ENCODE peak calls at places on chromosome 6, in eight cellular contexts. One of them, this sample, is unnamed.

GRCh38 chr6:105601541-105602174 is 198.8 kb upstream of the PREP start:
- DNase-seq in HL-60: no peak
- DNase-seq in lung: peak
- DNase-seq in WTC11: no peak
- DNase-seq in adrenal gland: peak
- DNase-seq in pancreas: no peak
- DNase-seq in progenitor cell of endocrine pancreas: no peak
- DNase-seq in foreskin keratinocyte: peak
- DNase-seq in this sample: no peak

GRCh38 chr6:41430875-41431274 is 95.5 kb downstream of the NCR2 start:
- DNase-seq in adrenal gland: peak
- DNase-seq in HL-60: no peak
- DNase-seq in foreskin keratinocyte: peak
- DNase-seq in progenitor cell of endocrine pancreas: no peak
- DNase-seq in WTC11: no peak
- DNase-seq in lung: no peak
- DNase-seq in pancreas: no peak
- DNase-seq in this sample: no peak

GRCh38 chr6:69489970-69490369 is 306.8 kb downstream of the LMBRD1 start:
- DNase-seq in adrenal gland: no peak
- DNase-seq in foreskin keratinocyte: no peak
- DNase-seq in WTC11: no peak
- DNase-seq in HL-60: no peak
- DNase-seq in lung: no peak
- DNase-seq in pancreas: no peak
- DNase-seq in progenitor cell of endocrine pancreas: no peak
- DNase-seq in this sample: no peak

GRCh38 chr6:7697820-7698623 is 27.9 kb upstream of the BMP6 start:
- DNase-seq in adrenal gland: peak
- DNase-seq in foreskin keratinocyte: peak
- DNase-seq in pancreas: no peak
- DNase-seq in progenitor cell of endocrine pancreas: no peak
- DNase-seq in HL-60: peak
- DNase-seq in lung: peak
- DNase-seq in WTC11: no peak
- DNase-seq in this sample: no peak

GRCh38 chr6:11368760-11369159 is 136.3 kb upstream of the NEDD9 start:
- DNase-seq in WTC11: no peak
- DNase-seq in pancreas: no peak
- DNase-seq in progenitor cell of endocrine pancreas: no peak
- DNase-seq in lung: no peak
- DNase-seq in adrenal gland: no peak
- DNase-seq in foreskin keratinocyte: peak
- DNase-seq in HL-60: no peak
- DNase-seq in this sample: no peak

GRCh38 chr6:44151348-44152108 is 7.1 kb upstream of the CAPN11 start:
- DNase-seq in adrenal gland: peak
- DNase-seq in WTC11: peak
- DNase-seq in foreskin keratinocyte: peak
- DNase-seq in pancreas: peak
- DNase-seq in HL-60: peak
- DNase-seq in progenitor cell of endocrine pancreas: peak
- DNase-seq in lung: peak
- DNase-seq in this sample: peak

GRCh38 chr6:4291453-4292403 is 156.4 kb upstream of the ECI2 start:
- DNase-seq in pancreas: no peak
- DNase-seq in HL-60: no peak
- DNase-seq in foreskin keratinocyte: peak
- DNase-seq in WTC11: no peak
- DNase-seq in lung: no peak
- DNase-seq in progenitor cell of endocrine pancreas: no peak
- DNase-seq in adrenal gland: no peak
- DNase-seq in this sample: no peak

GRCh38 chr6:161748535-161749386 is 474.9 kb upstream of the AGPAT4 start:
- DNase-seq in WTC11: peak
- DNase-seq in HL-60: peak
- DNase-seq in pancreas: peak
- DNase-seq in adrenal gland: peak
- DNase-seq in foreskin keratinocyte: no peak
- DNase-seq in lung: no peak
- DNase-seq in progenitor cell of endocrine pancreas: peak
- DNase-seq in this sample: peak

GRCh38 chr6:70838907-70839285 is 118.0 kb downstream of the B3GAT2 start:
- DNase-seq in adrenal gland: no peak
- DNase-seq in progenitor cell of endocrine pancreas: no peak
- DNase-seq in HL-60: no peak
- DNase-seq in WTC11: no peak
- DNase-seq in pancreas: no peak
- DNase-seq in foreskin keratinocyte: no peak
- DNase-seq in lung: no peak
- DNase-seq in this sample: no peak

GRCh38 chr6:42387336-42387735 is 64.4 kb downstream of the TRERF1 start:
- DNase-seq in WTC11: no peak
- DNase-seq in HL-60: peak
- DNase-seq in adrenal gland: no peak
- DNase-seq in progenitor cell of endocrine pancreas: no peak
- DNase-seq in pancreas: no peak
- DNase-seq in foreskin keratinocyte: no peak
- DNase-seq in lung: no peak
- DNase-seq in this sample: no peak

GRCh38 chr6:131831392-131831791 is 23.6 kb downstream of the ENPP1 start:
- DNase-seq in pancreas: no peak
- DNase-seq in adrenal gland: no peak
- DNase-seq in foreskin keratinocyte: peak
- DNase-seq in WTC11: no peak
- DNase-seq in lung: no peak
- DNase-seq in HL-60: no peak
- DNase-seq in progenitor cell of endocrine pancreas: no peak
- DNase-seq in this sample: no peak

GRCh38 chr6:137387365-137387764 is 106.8 kb downstream of the OLIG3 start:
- DNase-seq in lung: no peak
- DNase-seq in WTC11: peak
- DNase-seq in adrenal gland: no peak
- DNase-seq in pancreas: no peak
- DNase-seq in foreskin keratinocyte: no peak
- DNase-seq in progenitor cell of endocrine pancreas: no peak
- DNase-seq in HL-60: no peak
- DNase-seq in this sample: no peak

GRCh38 chr6:43317968-43318367 is 9.3 kb upstream of the CRIP3 start:
- DNase-seq in pancreas: no peak
- DNase-seq in HL-60: no peak
- DNase-seq in foreskin keratinocyte: no peak
- DNase-seq in adrenal gland: no peak
- DNase-seq in WTC11: no peak
- DNase-seq in lung: no peak
- DNase-seq in progenitor cell of endocrine pancreas: no peak
- DNase-seq in this sample: no peak

GRCh38 chr6:156989159-156989806 is 212.1 kb downstream of the ARID1B start:
- DNase-seq in HL-60: no peak
- DNase-seq in pancreas: no peak
- DNase-seq in progenitor cell of endocrine pancreas: no peak
- DNase-seq in foreskin keratinocyte: no peak
- DNase-seq in adrenal gland: no peak
- DNase-seq in lung: no peak
- DNase-seq in WTC11: no peak
- DNase-seq in this sample: no peak

GRCh38 chr6:116400376-116400775 is 29.6 kb downstream of the DSE start:
- DNase-seq in WTC11: no peak
- DNase-seq in lung: no peak
- DNase-seq in foreskin keratinocyte: no peak
- DNase-seq in adrenal gland: no peak
- DNase-seq in HL-60: no peak
- DNase-seq in pancreas: no peak
- DNase-seq in progenitor cell of endocrine pancreas: no peak
- DNase-seq in this sample: no peak

GRCh38 chr6:3841711-3842565 is 7.2 kb upstream of the FAM50B start:
- DNase-seq in progenitor cell of endocrine pancreas: no peak
- DNase-seq in WTC11: no peak
- DNase-seq in foreskin keratinocyte: peak
- DNase-seq in pancreas: no peak
- DNase-seq in adrenal gland: peak
- DNase-seq in HL-60: no peak
- DNase-seq in lung: no peak
- DNase-seq in this sample: no peak

GRCh38 chr6:23659125-23659524 is 466.9 kb upstream of the NRSN1 start:
- DNase-seq in adrenal gland: no peak
- DNase-seq in pancreas: no peak
- DNase-seq in lung: no peak
- DNase-seq in foreskin keratinocyte: no peak
- DNase-seq in HL-60: no peak
- DNase-seq in WTC11: peak
- DNase-seq in progenitor cell of endocrine pancreas: peak
- DNase-seq in this sample: peak
- TF ChIP-seq CTCF in adrenal gland: no peak
- TF ChIP-seq CTCF in pancreas: peak
- TF ChIP-seq CTCF in lung: no peak
- TF ChIP-seq CTCF in foreskin keratinocyte: peak
- TF ChIP-seq CTCF in HL-60: no peak
- TF ChIP-seq CTCF in WTC11: peak
- TF ChIP-seq CTCF in progenitor cell of endocrine pancreas: peak
- TF ChIP-seq CTCF in this sample: no peak

DNA sequence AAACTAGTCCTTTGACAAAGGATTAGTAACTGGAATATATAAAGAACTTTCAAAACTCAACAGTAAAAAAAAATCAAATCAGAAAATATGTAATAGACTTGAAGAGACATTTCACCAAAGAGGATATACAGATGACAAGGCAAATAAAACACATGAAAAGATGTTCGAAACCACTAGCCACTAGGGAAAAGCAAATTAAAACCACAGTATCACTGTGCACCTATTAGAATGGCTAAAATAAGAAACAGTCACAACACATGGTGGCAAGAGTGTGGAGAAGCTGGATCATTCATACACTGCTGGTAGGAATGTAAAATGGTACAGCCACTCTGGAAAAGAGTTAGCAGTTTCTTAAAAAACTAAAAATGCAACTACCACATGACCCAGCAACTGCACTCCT is 14.9 kb downstream of the ZBTB2 start:
- DNase-seq in HL-60: no peak
- DNase-seq in lung: no peak
- DNase-seq in foreskin keratinocyte: no peak
- DNase-seq in pancreas: no peak
- DNase-seq in adrenal gland: no peak
- DNase-seq in progenitor cell of endocrine pancreas: no peak
- DNase-seq in WTC11: no peak
- DNase-seq in this sample: no peak
- TF ChIP-seq CTCF in HL-60: no peak
- TF ChIP-seq CTCF in lung: no peak
- TF ChIP-seq CTCF in foreskin keratinocyte: no peak
- TF ChIP-seq CTCF in pancreas: no peak
- TF ChIP-seq CTCF in adrenal gland: no peak
- TF ChIP-seq CTCF in progenitor cell of endocrine pancreas: no peak
- TF ChIP-seq CTCF in WTC11: no peak
- TF ChIP-seq CTCF in this sample: no peak

DNA sequence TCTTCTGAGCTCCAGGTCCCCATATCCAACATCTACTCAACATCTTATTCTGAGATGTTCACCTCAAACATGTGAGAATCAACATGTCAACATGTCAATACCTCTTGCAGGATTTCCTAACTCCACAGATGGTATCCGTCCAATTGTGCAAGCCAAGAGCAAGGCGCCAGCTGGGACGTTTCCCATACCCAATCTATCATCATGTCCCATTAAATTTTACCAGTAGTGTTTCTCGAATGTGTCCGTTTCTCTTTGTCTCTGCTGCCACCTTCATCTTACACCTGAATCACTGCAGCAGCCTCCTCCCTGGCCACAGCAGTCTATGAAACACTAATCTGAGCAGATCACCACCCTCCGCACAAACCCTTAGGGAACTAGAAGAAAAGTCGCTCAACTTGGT is 78.0 kb upstream of the RPS6KA2 start:
- DNase-seq in HL-60: no peak
- DNase-seq in progenitor cell of endocrine pancreas: no peak
- DNase-seq in pancreas: peak
- DNase-seq in WTC11: no peak
- DNase-seq in adrenal gland: peak
- DNase-seq in foreskin keratinocyte: no peak
- DNase-seq in lung: no peak
- DNase-seq in this sample: no peak
- TF ChIP-seq CTCF in HL-60: no peak
- TF ChIP-seq CTCF in progenitor cell of endocrine pancreas: no peak
- TF ChIP-seq CTCF in pancreas: no peak
- TF ChIP-seq CTCF in WTC11: no peak
- TF ChIP-seq CTCF in adrenal gland: no peak
- TF ChIP-seq CTCF in foreskin keratinocyte: no peak
- TF ChIP-seq CTCF in lung: no peak
- TF ChIP-seq CTCF in this sample: no peak

GRCh38 chr6:20741490-20741889 is 207.2 kb downstream of the CDKAL1 start:
- DNase-seq in HL-60: no peak
- DNase-seq in lung: no peak
- DNase-seq in pancreas: no peak
- DNase-seq in foreskin keratinocyte: no peak
- DNase-seq in WTC11: no peak
- DNase-seq in adrenal gland: no peak
- DNase-seq in progenitor cell of endocrine pancreas: no peak
- DNase-seq in this sample: no peak
- TF ChIP-seq CTCF in HL-60: no peak
- TF ChIP-seq CTCF in lung: no peak
- TF ChIP-seq CTCF in pancreas: no peak
- TF ChIP-seq CTCF in foreskin keratinocyte: no peak
- TF ChIP-seq CTCF in WTC11: no peak
- TF ChIP-seq CTCF in adrenal gland: no peak
- TF ChIP-seq CTCF in progenitor cell of endocrine pancreas: no peak
- TF ChIP-seq CTCF in this sample: no peak

This sample was measured in endothelial cell.